ENCODE peak calls at places on chromosomes 12 and 14, in ten cellular contexts. One of them, this sample, is unnamed. For H3K4me1, the result is how much of the 10 kb centered on the place peaks cover.

GRCh38 chr12:121628536-121628935 is 2.2 kb downstream of the ORAI1 start:
- DNase-seq in uterus: no peak
- DNase-seq in CD8-positive, alpha-beta T cell: no peak
- DNase-seq in A549: no peak
- DNase-seq in tibial nerve: no peak
- DNase-seq in aorta: no peak
- DNase-seq in lower lobe of right lung: no peak
- DNase-seq in transverse colon: no peak
- DNase-seq in colonic mucosa: no peak
- DNase-seq in CD4-positive, CD25-positive, alpha-beta regulatory T cell: no peak
- DNase-seq in this sample: no peak

GRCh38 chr14:105050551-105050897 is 14.7 kb downstream of the GPR132 start:
- DNase-seq in uterus: no peak
- DNase-seq in CD8-positive, alpha-beta T cell: no peak
- DNase-seq in A549: no peak
- DNase-seq in tibial nerve: no peak
- DNase-seq in aorta: no peak
- DNase-seq in lower lobe of right lung: peak
- DNase-seq in transverse colon: peak
- DNase-seq in colonic mucosa: peak
- DNase-seq in CD4-positive, CD25-positive, alpha-beta regulatory T cell: no peak
- DNase-seq in this sample: no peak

GRCh38 chr12:180445-180844 is 33.5 kb downstream of the SLC6A12 start:
- DNase-seq in uterus: no peak
- DNase-seq in CD8-positive, alpha-beta T cell: no peak
- DNase-seq in A549: no peak
- DNase-seq in tibial nerve: peak
- DNase-seq in aorta: peak
- DNase-seq in lower lobe of right lung: peak
- DNase-seq in transverse colon: peak
- DNase-seq in colonic mucosa: peak
- DNase-seq in CD4-positive, CD25-positive, alpha-beta regulatory T cell: no peak
- DNase-seq in this sample: no peak

GRCh38 chr12:124369055-124369900 is 74.4 kb downstream of the RFLNA start:
- DNase-seq in uterus: peak
- DNase-seq in CD8-positive, alpha-beta T cell: no peak
- DNase-seq in A549: peak
- DNase-seq in tibial nerve: peak
- DNase-seq in aorta: peak
- DNase-seq in lower lobe of right lung: peak
- DNase-seq in transverse colon: peak
- DNase-seq in colonic mucosa: peak
- DNase-seq in CD4-positive, CD25-positive, alpha-beta regulatory T cell: no peak
- DNase-seq in this sample: peak

GRCh38 chr14:49677643-49678042 is 10.4 kb downstream of the POLE2 start:
- DNase-seq in uterus: no peak
- DNase-seq in CD8-positive, alpha-beta T cell: no peak
- DNase-seq in A549: no peak
- DNase-seq in tibial nerve: no peak
- DNase-seq in aorta: no peak
- DNase-seq in lower lobe of right lung: no peak
- DNase-seq in transverse colon: no peak
- DNase-seq in colonic mucosa: no peak
- DNase-seq in CD4-positive, CD25-positive, alpha-beta regulatory T cell: no peak
- DNase-seq in this sample: no peak

GRCh38 chr12:22014783-22015144 is 31.3 kb upstream of the CMAS start:
- DNase-seq in uterus: no peak
- DNase-seq in CD8-positive, alpha-beta T cell: no peak
- DNase-seq in A549: no peak
- DNase-seq in tibial nerve: no peak
- DNase-seq in aorta: no peak
- DNase-seq in lower lobe of right lung: no peak
- DNase-seq in transverse colon: no peak
- DNase-seq in colonic mucosa: no peak
- DNase-seq in CD4-positive, CD25-positive, alpha-beta regulatory T cell: no peak
- DNase-seq in this sample: no peak

GRCh38 chr12:26878661-26879119 is 45.7 kb upstream of the ITPR2 start:
- DNase-seq in uterus: peak
- DNase-seq in CD8-positive, alpha-beta T cell: no peak
- DNase-seq in A549: no peak
- DNase-seq in tibial nerve: peak
- DNase-seq in aorta: peak
- DNase-seq in lower lobe of right lung: peak
- DNase-seq in transverse colon: peak
- DNase-seq in colonic mucosa: peak
- DNase-seq in CD4-positive, CD25-positive, alpha-beta regulatory T cell: no peak
- DNase-seq in this sample: peak

GRCh38 chr14:104564744-104565679 is 14.6 kb upstream of the C14orf180 start:
- DNase-seq in uterus: no peak
- DNase-seq in CD8-positive, alpha-beta T cell: no peak
- DNase-seq in A549: no peak
- DNase-seq in tibial nerve: no peak
- DNase-seq in aorta: no peak
- DNase-seq in lower lobe of right lung: no peak
- DNase-seq in transverse colon: no peak
- DNase-seq in colonic mucosa: no peak
- DNase-seq in CD4-positive, CD25-positive, alpha-beta regulatory T cell: no peak
- DNase-seq in this sample: no peak

GRCh38 chr12:99455350-99456037 is 192.1 kb upstream of the GARIN6 start:
- DNase-seq in uterus: no peak
- DNase-seq in CD8-positive, alpha-beta T cell: no peak
- DNase-seq in A549: peak
- DNase-seq in tibial nerve: no peak
- DNase-seq in aorta: peak
- DNase-seq in lower lobe of right lung: no peak
- DNase-seq in transverse colon: no peak
- DNase-seq in colonic mucosa: no peak
- DNase-seq in CD4-positive, CD25-positive, alpha-beta regulatory T cell: no peak
- DNase-seq in this sample: no peak

GRCh38 chr12:132176358-132176919 is 32.2 kb downstream of the NOC4L start:
- DNase-seq in uterus: no peak
- DNase-seq in CD8-positive, alpha-beta T cell: no peak
- DNase-seq in A549: no peak
- DNase-seq in tibial nerve: no peak
- DNase-seq in aorta: peak
- DNase-seq in lower lobe of right lung: no peak
- DNase-seq in transverse colon: no peak
- DNase-seq in colonic mucosa: no peak
- DNase-seq in CD4-positive, CD25-positive, alpha-beta regulatory T cell: no peak
- DNase-seq in this sample: peak

GRCh38 chr12:70366581-70367267 is 634 bp downstream of the KCNMB4 start:
- DNase-seq in uterus: peak
- DNase-seq in CD8-positive, alpha-beta T cell: peak
- DNase-seq in A549: peak
- DNase-seq in tibial nerve: no peak
- DNase-seq in aorta: peak
- DNase-seq in lower lobe of right lung: peak
- DNase-seq in transverse colon: peak
- DNase-seq in colonic mucosa: peak
- DNase-seq in CD4-positive, CD25-positive, alpha-beta regulatory T cell: peak
- DNase-seq in this sample: peak

GRCh38 chr14:64628940-64629403 is 75.3 kb upstream of the PLEKHG3 start:
- DNase-seq in uterus: peak
- DNase-seq in CD8-positive, alpha-beta T cell: no peak
- DNase-seq in A549: peak
- DNase-seq in tibial nerve: no peak
- DNase-seq in aorta: no peak
- DNase-seq in lower lobe of right lung: no peak
- DNase-seq in transverse colon: peak
- DNase-seq in colonic mucosa: no peak
- DNase-seq in CD4-positive, CD25-positive, alpha-beta regulatory T cell: no peak
- DNase-seq in this sample: no peak

GRCh38 chr14:100406505-100407131 is 83.5 kb downstream of the SLC25A47 start:
- DNase-seq in uterus: no peak
- DNase-seq in CD8-positive, alpha-beta T cell: peak
- DNase-seq in A549: peak
- DNase-seq in tibial nerve: peak
- DNase-seq in aorta: no peak
- DNase-seq in lower lobe of right lung: no peak
- DNase-seq in transverse colon: peak
- DNase-seq in colonic mucosa: peak
- DNase-seq in CD4-positive, CD25-positive, alpha-beta regulatory T cell: peak
- DNase-seq in this sample: no peak
- H3K4me1 ChIP-seq in uterus: under half
- H3K4me1 ChIP-seq in CD8-positive, alpha-beta T cell: under half
- H3K4me1 ChIP-seq in A549: half or more
- H3K4me1 ChIP-seq in tibial nerve: under half
- H3K4me1 ChIP-seq in aorta: under half
- H3K4me1 ChIP-seq in lower lobe of right lung: under half
- H3K4me1 ChIP-seq in transverse colon: under half
- H3K4me1 ChIP-seq in colonic mucosa: under half
- H3K4me1 ChIP-seq in CD4-positive, CD25-positive, alpha-beta regulatory T cell: under half
- H3K4me1 ChIP-seq in this sample: under half

GRCh38 chr14:65813760-65814387 is 401.3 kb downstream of the FUT8 start:
- DNase-seq in uterus: no peak
- DNase-seq in CD8-positive, alpha-beta T cell: no peak
- DNase-seq in A549: no peak
- DNase-seq in tibial nerve: no peak
- DNase-seq in aorta: no peak
- DNase-seq in lower lobe of right lung: no peak
- DNase-seq in transverse colon: no peak
- DNase-seq in colonic mucosa: no peak
- DNase-seq in CD4-positive, CD25-positive, alpha-beta regulatory T cell: no peak
- DNase-seq in this sample: no peak
- H3K4me3 ChIP-seq in uterus: no peak
- H3K4me3 ChIP-seq in CD8-positive, alpha-beta T cell: no peak
- H3K4me3 ChIP-seq in A549: no peak
- H3K4me3 ChIP-seq in tibial nerve: no peak
- H3K4me3 ChIP-seq in aorta: no peak
- H3K4me3 ChIP-seq in lower lobe of right lung: no peak
- H3K4me3 ChIP-seq in transverse colon: no peak
- H3K4me3 ChIP-seq in colonic mucosa: no peak
- H3K4me3 ChIP-seq in CD4-positive, CD25-positive, alpha-beta regulatory T cell: no peak
- H3K4me3 ChIP-seq in this sample: no peak

GRCh38 chr14:99755629-99756603 is 37.3 kb upstream of the EML1 start:
- DNase-seq in uterus: peak
- DNase-seq in CD8-positive, alpha-beta T cell: no peak
- DNase-seq in A549: peak
- DNase-seq in tibial nerve: peak
- DNase-seq in aorta: peak
- DNase-seq in lower lobe of right lung: peak
- DNase-seq in transverse colon: peak
- DNase-seq in colonic mucosa: peak
- DNase-seq in CD4-positive, CD25-positive, alpha-beta regulatory T cell: no peak
- DNase-seq in this sample: peak

GRCh38 chr14:99755068-99755405 is 38.2 kb upstream of the EML1 start:
- DNase-seq in uterus: no peak
- DNase-seq in CD8-positive, alpha-beta T cell: no peak
- DNase-seq in A549: no peak
- DNase-seq in tibial nerve: no peak
- DNase-seq in aorta: peak
- DNase-seq in lower lobe of right lung: no peak
- DNase-seq in transverse colon: no peak
- DNase-seq in colonic mucosa: no peak
- DNase-seq in CD4-positive, CD25-positive, alpha-beta regulatory T cell: no peak
- DNase-seq in this sample: no peak

GRCh38 chr14:99758121-99758871 is 34.9 kb upstream of the EML1 start:
- DNase-seq in uterus: no peak
- DNase-seq in CD8-positive, alpha-beta T cell: no peak
- DNase-seq in A549: peak
- DNase-seq in tibial nerve: no peak
- DNase-seq in aorta: peak
- DNase-seq in lower lobe of right lung: no peak
- DNase-seq in transverse colon: no peak
- DNase-seq in colonic mucosa: no peak
- DNase-seq in CD4-positive, CD25-positive, alpha-beta regulatory T cell: no peak
- DNase-seq in this sample: no peak

GRCh38 chr14:99757331-99758070 is 35.7 kb upstream of the EML1 start:
- DNase-seq in uterus: no peak
- DNase-seq in CD8-positive, alpha-beta T cell: no peak
- DNase-seq in A549: peak
- DNase-seq in tibial nerve: no peak
- DNase-seq in aorta: peak
- DNase-seq in lower lobe of right lung: no peak
- DNase-seq in transverse colon: no peak
- DNase-seq in colonic mucosa: no peak
- DNase-seq in CD4-positive, CD25-positive, alpha-beta regulatory T cell: no peak
- DNase-seq in this sample: no peak

DNA sequence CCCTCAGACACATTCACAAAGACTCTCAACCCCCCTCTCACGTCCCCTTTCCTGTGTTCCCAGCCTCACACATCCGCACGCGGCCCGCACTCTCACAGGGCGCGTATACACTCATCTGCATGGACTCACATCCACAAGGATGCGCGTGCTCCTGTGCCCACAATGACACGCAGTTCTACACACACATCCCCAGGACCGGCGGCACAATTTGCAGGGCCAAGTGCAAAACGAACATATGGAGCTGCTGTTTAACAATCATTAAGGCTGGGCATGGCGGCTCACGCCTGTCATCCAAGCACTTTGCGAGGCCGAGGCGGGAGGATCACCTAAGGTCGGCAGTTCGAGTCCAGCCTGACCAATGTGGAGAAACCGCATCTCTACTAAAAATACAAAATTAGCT is 36.4 kb upstream of the EML1 start:
- DNase-seq in uterus: no peak
- DNase-seq in CD8-positive, alpha-beta T cell: no peak
- DNase-seq in A549: no peak
- DNase-seq in tibial nerve: no peak
- DNase-seq in aorta: peak
- DNase-seq in lower lobe of right lung: peak
- DNase-seq in transverse colon: no peak
- DNase-seq in colonic mucosa: no peak
- DNase-seq in CD4-positive, CD25-positive, alpha-beta regulatory T cell: no peak
- DNase-seq in this sample: no peak
- H3K4me1 ChIP-seq in uterus: under half
- H3K4me1 ChIP-seq in CD8-positive, alpha-beta T cell: under half
- H3K4me1 ChIP-seq in A549: half or more
- H3K4me1 ChIP-seq in tibial nerve: half or more
- H3K4me1 ChIP-seq in aorta: under half
- H3K4me1 ChIP-seq in lower lobe of right lung: under half
- H3K4me1 ChIP-seq in transverse colon: under half
- H3K4me1 ChIP-seq in colonic mucosa: under half
- H3K4me1 ChIP-seq in CD4-positive, CD25-positive, alpha-beta regulatory T cell: under half
- H3K4me1 ChIP-seq in this sample: under half

GRCh38 chr12:75589801-75590200 is 78.4 kb upstream of the KRR1 start:
- DNase-seq in uterus: no peak
- DNase-seq in CD8-positive, alpha-beta T cell: no peak
- DNase-seq in A549: no peak
- DNase-seq in tibial nerve: no peak
- DNase-seq in aorta: no peak
- DNase-seq in lower lobe of right lung: no peak
- DNase-seq in transverse colon: no peak
- DNase-seq in colonic mucosa: no peak
- DNase-seq in CD4-positive, CD25-positive, alpha-beta regulatory T cell: no peak
- DNase-seq in this sample: no peak

GRCh38 chr12:75579552-75579951 is 68.1 kb upstream of the KRR1 start:
- DNase-seq in uterus: no peak
- DNase-seq in CD8-positive, alpha-beta T cell: no peak
- DNase-seq in A549: no peak
- DNase-seq in tibial nerve: no peak
- DNase-seq in aorta: no peak
- DNase-seq in lower lobe of right lung: no peak
- DNase-seq in transverse colon: no peak
- DNase-seq in colonic mucosa: no peak
- DNase-seq in CD4-positive, CD25-positive, alpha-beta regulatory T cell: no peak
- DNase-seq in this sample: no peak

GRCh38 chr12:75587340-75588106 is 76.1 kb upstream of the KRR1 start:
- DNase-seq in uterus: no peak
- DNase-seq in CD8-positive, alpha-beta T cell: no peak
- DNase-seq in A549: no peak
- DNase-seq in tibial nerve: no peak
- DNase-seq in aorta: no peak
- DNase-seq in lower lobe of right lung: no peak
- DNase-seq in transverse colon: no peak
- DNase-seq in colonic mucosa: no peak
- DNase-seq in CD4-positive, CD25-positive, alpha-beta regulatory T cell: no peak
- DNase-seq in this sample: no peak

GRCh38 chr12:75585309-75585708 is 73.9 kb upstream of the KRR1 start:
- DNase-seq in uterus: no peak
- DNase-seq in CD8-positive, alpha-beta T cell: no peak
- DNase-seq in A549: peak
- DNase-seq in tibial nerve: no peak
- DNase-seq in aorta: no peak
- DNase-seq in lower lobe of right lung: no peak
- DNase-seq in transverse colon: no peak
- DNase-seq in colonic mucosa: no peak
- DNase-seq in CD4-positive, CD25-positive, alpha-beta regulatory T cell: no peak
- DNase-seq in this sample: no peak
- H3K4me3 ChIP-seq in uterus: no peak
- H3K4me3 ChIP-seq in CD8-positive, alpha-beta T cell: no peak
- H3K4me3 ChIP-seq in A549: no peak
- H3K4me3 ChIP-seq in tibial nerve: no peak
- H3K4me3 ChIP-seq in aorta: no peak
- H3K4me3 ChIP-seq in lower lobe of right lung: no peak
- H3K4me3 ChIP-seq in transverse colon: no peak
- H3K4me3 ChIP-seq in colonic mucosa: no peak
- H3K4me3 ChIP-seq in CD4-positive, CD25-positive, alpha-beta regulatory T cell: no peak
- H3K4me3 ChIP-seq in this sample: no peak

This sample was measured in psoas muscle.